ENCODE peak calls at places on chromosomes 11 and 22, in eight cellular contexts. One of them, this sample, is unnamed.

GRCh38 chr11:82754410-82754809 is 20.7 kb upstream of the FAM181B start:
- DNase-seq in AG09309: no peak
- DNase-seq in stimulated activated CD8-positive, alpha-beta memory T cell treated with anti-CD3 and anti-CD28 coated beads, Interleukin-12 subunit alpha, Interleukin-12 subunit beta, amount 100 ng/mL, for 4 hours: no peak
- DNase-seq in RPMI8226: no peak
- DNase-seq in mesothelial cell of epicardium: no peak
- DNase-seq in effector memory CD8-positive, alpha-beta T cell: no peak
- DNase-seq in A549: no peak
- DNase-seq in stimulated activated CD4-positive, alpha-beta T cell treated with anti-CD3 and anti-CD28 coated beads, Interleukin-4, amount 100 ng/mL, for 48 hours: no peak
- DNase-seq in this sample: no peak

GRCh38 chr11:93020248-93021088 is 51.0 kb downstream of the MTNR1B start:
- DNase-seq in AG09309: no peak
- DNase-seq in stimulated activated CD8-positive, alpha-beta memory T cell treated with anti-CD3 and anti-CD28 coated beads, Interleukin-12 subunit alpha, Interleukin-12 subunit beta, amount 100 ng/mL, for 4 hours: no peak
- DNase-seq in RPMI8226: no peak
- DNase-seq in mesothelial cell of epicardium: no peak
- DNase-seq in effector memory CD8-positive, alpha-beta T cell: no peak
- DNase-seq in A549: peak; percentile 18
- DNase-seq in stimulated activated CD4-positive, alpha-beta T cell treated with anti-CD3 and anti-CD28 coated beads, Interleukin-4, amount 100 ng/mL, for 48 hours: no peak
- DNase-seq in this sample: no peak

GRCh38 chr22:40107756-40108437 is 69.8 kb upstream of the TNRC6B start:
- DNase-seq in AG09309: peak; percentile 16
- DNase-seq in stimulated activated CD8-positive, alpha-beta memory T cell treated with anti-CD3 and anti-CD28 coated beads, Interleukin-12 subunit alpha, Interleukin-12 subunit beta, amount 100 ng/mL, for 4 hours: no peak
- DNase-seq in RPMI8226: peak; percentile 20
- DNase-seq in mesothelial cell of epicardium: no peak
- DNase-seq in effector memory CD8-positive, alpha-beta T cell: no peak
- DNase-seq in A549: no peak
- DNase-seq in stimulated activated CD4-positive, alpha-beta T cell treated with anti-CD3 and anti-CD28 coated beads, Interleukin-4, amount 100 ng/mL, for 48 hours: no peak
- DNase-seq in this sample: no peak

GRCh38 chr22:42522546-42522945 is 3.0 kb upstream of the RRP7A start:
- DNase-seq in AG09309: no peak
- DNase-seq in stimulated activated CD8-positive, alpha-beta memory T cell treated with anti-CD3 and anti-CD28 coated beads, Interleukin-12 subunit alpha, Interleukin-12 subunit beta, amount 100 ng/mL, for 4 hours: no peak
- DNase-seq in RPMI8226: no peak
- DNase-seq in mesothelial cell of epicardium: no peak
- DNase-seq in effector memory CD8-positive, alpha-beta T cell: no peak
- DNase-seq in A549: no peak
- DNase-seq in stimulated activated CD4-positive, alpha-beta T cell treated with anti-CD3 and anti-CD28 coated beads, Interleukin-4, amount 100 ng/mL, for 48 hours: no peak
- DNase-seq in this sample: no peak

GRCh38 chr11:76510060-76511047 is 65.5 kb downstream of the EMSY start:
- DNase-seq in AG09309: peak; percentile 16
- DNase-seq in stimulated activated CD8-positive, alpha-beta memory T cell treated with anti-CD3 and anti-CD28 coated beads, Interleukin-12 subunit alpha, Interleukin-12 subunit beta, amount 100 ng/mL, for 4 hours: no peak
- DNase-seq in RPMI8226: no peak
- DNase-seq in mesothelial cell of epicardium: no peak
- DNase-seq in effector memory CD8-positive, alpha-beta T cell: no peak
- DNase-seq in A549: peak; percentile 10
- DNase-seq in stimulated activated CD4-positive, alpha-beta T cell treated with anti-CD3 and anti-CD28 coated beads, Interleukin-4, amount 100 ng/mL, for 48 hours: no peak
- DNase-seq in this sample: no peak

GRCh38 chr11:44029507-44029845 is 18.3 kb upstream of the ACCSL start:
- DNase-seq in AG09309: no peak
- DNase-seq in stimulated activated CD8-positive, alpha-beta memory T cell treated with anti-CD3 and anti-CD28 coated beads, Interleukin-12 subunit alpha, Interleukin-12 subunit beta, amount 100 ng/mL, for 4 hours: no peak
- DNase-seq in RPMI8226: no peak
- DNase-seq in mesothelial cell of epicardium: peak; percentile 17
- DNase-seq in effector memory CD8-positive, alpha-beta T cell: no peak
- DNase-seq in A549: no peak
- DNase-seq in stimulated activated CD4-positive, alpha-beta T cell treated with anti-CD3 and anti-CD28 coated beads, Interleukin-4, amount 100 ng/mL, for 48 hours: no peak
- DNase-seq in this sample: no peak

GRCh38 chr11:64321533-64321932 is 3.6 kb downstream of the PRDX5 start:
- DNase-seq in AG09309: no peak
- DNase-seq in stimulated activated CD8-positive, alpha-beta memory T cell treated with anti-CD3 and anti-CD28 coated beads, Interleukin-12 subunit alpha, Interleukin-12 subunit beta, amount 100 ng/mL, for 4 hours: no peak
- DNase-seq in RPMI8226: peak; percentile 42
- DNase-seq in mesothelial cell of epicardium: no peak
- DNase-seq in effector memory CD8-positive, alpha-beta T cell: no peak
- DNase-seq in A549: no peak
- DNase-seq in stimulated activated CD4-positive, alpha-beta T cell treated with anti-CD3 and anti-CD28 coated beads, Interleukin-4, amount 100 ng/mL, for 48 hours: no peak
- DNase-seq in this sample: no peak

GRCh38 chr11:14396289-14396688 is 37.3 kb upstream of the RRAS2 start:
- DNase-seq in AG09309: no peak
- DNase-seq in stimulated activated CD8-positive, alpha-beta memory T cell treated with anti-CD3 and anti-CD28 coated beads, Interleukin-12 subunit alpha, Interleukin-12 subunit beta, amount 100 ng/mL, for 4 hours: no peak
- DNase-seq in RPMI8226: no peak
- DNase-seq in mesothelial cell of epicardium: no peak
- DNase-seq in effector memory CD8-positive, alpha-beta T cell: no peak
- DNase-seq in A549: no peak
- DNase-seq in stimulated activated CD4-positive, alpha-beta T cell treated with anti-CD3 and anti-CD28 coated beads, Interleukin-4, amount 100 ng/mL, for 48 hours: no peak
- DNase-seq in this sample: no peak

GRCh38 chr11:76609736-76610370 is 60.7 kb downstream of the LRRC32 start:
- DNase-seq in AG09309: no peak
- DNase-seq in stimulated activated CD8-positive, alpha-beta memory T cell treated with anti-CD3 and anti-CD28 coated beads, Interleukin-12 subunit alpha, Interleukin-12 subunit beta, amount 100 ng/mL, for 4 hours: no peak
- DNase-seq in RPMI8226: no peak
- DNase-seq in mesothelial cell of epicardium: no peak
- DNase-seq in effector memory CD8-positive, alpha-beta T cell: no peak
- DNase-seq in A549: no peak
- DNase-seq in stimulated activated CD4-positive, alpha-beta T cell treated with anti-CD3 and anti-CD28 coated beads, Interleukin-4, amount 100 ng/mL, for 48 hours: no peak
- DNase-seq in this sample: no peak

GRCh38 chr11:132205006-132205405 is 834.6 kb downstream of the NTM start:
- DNase-seq in AG09309: no peak
- DNase-seq in stimulated activated CD8-positive, alpha-beta memory T cell treated with anti-CD3 and anti-CD28 coated beads, Interleukin-12 subunit alpha, Interleukin-12 subunit beta, amount 100 ng/mL, for 4 hours: no peak
- DNase-seq in RPMI8226: no peak
- DNase-seq in mesothelial cell of epicardium: no peak
- DNase-seq in effector memory CD8-positive, alpha-beta T cell: no peak
- DNase-seq in A549: no peak
- DNase-seq in stimulated activated CD4-positive, alpha-beta T cell treated with anti-CD3 and anti-CD28 coated beads, Interleukin-4, amount 100 ng/mL, for 48 hours: no peak
- DNase-seq in this sample: no peak

GRCh38 chr11:116176484-116177005 is 596.2 kb downstream of the BUD13 start:
- DNase-seq in AG09309: no peak
- DNase-seq in stimulated activated CD8-positive, alpha-beta memory T cell treated with anti-CD3 and anti-CD28 coated beads, Interleukin-12 subunit alpha, Interleukin-12 subunit beta, amount 100 ng/mL, for 4 hours: no peak
- DNase-seq in RPMI8226: peak; percentile 8
- DNase-seq in mesothelial cell of epicardium: no peak
- DNase-seq in effector memory CD8-positive, alpha-beta T cell: no peak
- DNase-seq in A549: no peak
- DNase-seq in stimulated activated CD4-positive, alpha-beta T cell treated with anti-CD3 and anti-CD28 coated beads, Interleukin-4, amount 100 ng/mL, for 48 hours: no peak
- DNase-seq in this sample: no peak

GRCh38 chr11:67302571-67303131 is 679 bp upstream of the SSH3 start:
- DNase-seq in AG09309: no peak
- DNase-seq in stimulated activated CD8-positive, alpha-beta memory T cell treated with anti-CD3 and anti-CD28 coated beads, Interleukin-12 subunit alpha, Interleukin-12 subunit beta, amount 100 ng/mL, for 4 hours: no peak
- DNase-seq in RPMI8226: no peak
- DNase-seq in mesothelial cell of epicardium: peak; percentile 53
- DNase-seq in effector memory CD8-positive, alpha-beta T cell: no peak
- DNase-seq in A549: peak; percentile 62
- DNase-seq in stimulated activated CD4-positive, alpha-beta T cell treated with anti-CD3 and anti-CD28 coated beads, Interleukin-4, amount 100 ng/mL, for 48 hours: no peak
- DNase-seq in this sample: no peak

GRCh38 chr11:110715541-110715940 is 3.3 kb upstream of the ARHGAP20 start:
- DNase-seq in AG09309: peak; percentile 35
- DNase-seq in stimulated activated CD8-positive, alpha-beta memory T cell treated with anti-CD3 and anti-CD28 coated beads, Interleukin-12 subunit alpha, Interleukin-12 subunit beta, amount 100 ng/mL, for 4 hours: no peak
- DNase-seq in RPMI8226: no peak
- DNase-seq in mesothelial cell of epicardium: no peak
- DNase-seq in effector memory CD8-positive, alpha-beta T cell: no peak
- DNase-seq in A549: no peak
- DNase-seq in stimulated activated CD4-positive, alpha-beta T cell treated with anti-CD3 and anti-CD28 coated beads, Interleukin-4, amount 100 ng/mL, for 48 hours: no peak
- DNase-seq in this sample: no peak

GRCh38 chr11:27215471-27216267 is 147.3 kb downstream of the CCDC34 start:
- DNase-seq in AG09309: no peak
- DNase-seq in stimulated activated CD8-positive, alpha-beta memory T cell treated with anti-CD3 and anti-CD28 coated beads, Interleukin-12 subunit alpha, Interleukin-12 subunit beta, amount 100 ng/mL, for 4 hours: no peak
- DNase-seq in RPMI8226: no peak
- DNase-seq in mesothelial cell of epicardium: no peak
- DNase-seq in effector memory CD8-positive, alpha-beta T cell: no peak
- DNase-seq in A549: no peak
- DNase-seq in stimulated activated CD4-positive, alpha-beta T cell treated with anti-CD3 and anti-CD28 coated beads, Interleukin-4, amount 100 ng/mL, for 48 hours: no peak
- DNase-seq in this sample: no peak

GRCh38 chr11:116885951-116886629 is 48.7 kb upstream of the APOA1 start:
- DNase-seq in AG09309: no peak
- DNase-seq in stimulated activated CD8-positive, alpha-beta memory T cell treated with anti-CD3 and anti-CD28 coated beads, Interleukin-12 subunit alpha, Interleukin-12 subunit beta, amount 100 ng/mL, for 4 hours: no peak
- DNase-seq in RPMI8226: no peak
- DNase-seq in mesothelial cell of epicardium: no peak
- DNase-seq in effector memory CD8-positive, alpha-beta T cell: no peak
- DNase-seq in A549: no peak
- DNase-seq in stimulated activated CD4-positive, alpha-beta T cell treated with anti-CD3 and anti-CD28 coated beads, Interleukin-4, amount 100 ng/mL, for 48 hours: no peak
- DNase-seq in this sample: no peak

GRCh38 chr22:30890689-30891442 is 77.7 kb downstream of the MORC2 start:
- DNase-seq in AG09309: no peak
- DNase-seq in stimulated activated CD8-positive, alpha-beta memory T cell treated with anti-CD3 and anti-CD28 coated beads, Interleukin-12 subunit alpha, Interleukin-12 subunit beta, amount 100 ng/mL, for 4 hours: no peak
- DNase-seq in RPMI8226: peak; percentile 57
- DNase-seq in mesothelial cell of epicardium: peak; percentile 46
- DNase-seq in effector memory CD8-positive, alpha-beta T cell: no peak
- DNase-seq in A549: peak; percentile 36
- DNase-seq in stimulated activated CD4-positive, alpha-beta T cell treated with anti-CD3 and anti-CD28 coated beads, Interleukin-4, amount 100 ng/mL, for 48 hours: peak; percentile 25
- DNase-seq in this sample: no peak

GRCh38 chr11:113296447-113297205 is 17.8 kb upstream of the TTC12 start:
- DNase-seq in AG09309: no peak
- DNase-seq in stimulated activated CD8-positive, alpha-beta memory T cell treated with anti-CD3 and anti-CD28 coated beads, Interleukin-12 subunit alpha, Interleukin-12 subunit beta, amount 100 ng/mL, for 4 hours: no peak
- DNase-seq in RPMI8226: peak; percentile 63
- DNase-seq in mesothelial cell of epicardium: no peak
- DNase-seq in effector memory CD8-positive, alpha-beta T cell: no peak
- DNase-seq in A549: no peak
- DNase-seq in stimulated activated CD4-positive, alpha-beta T cell treated with anti-CD3 and anti-CD28 coated beads, Interleukin-4, amount 100 ng/mL, for 48 hours: no peak
- DNase-seq in this sample: no peak

GRCh38 chr11:11965192-11965591 is 43.2 kb downstream of the DKK3 start:
- DNase-seq in AG09309: no peak
- DNase-seq in stimulated activated CD8-positive, alpha-beta memory T cell treated with anti-CD3 and anti-CD28 coated beads, Interleukin-12 subunit alpha, Interleukin-12 subunit beta, amount 100 ng/mL, for 4 hours: no peak
- DNase-seq in RPMI8226: no peak
- DNase-seq in mesothelial cell of epicardium: no peak
- DNase-seq in effector memory CD8-positive, alpha-beta T cell: no peak
- DNase-seq in A549: no peak
- DNase-seq in stimulated activated CD4-positive, alpha-beta T cell treated with anti-CD3 and anti-CD28 coated beads, Interleukin-4, amount 100 ng/mL, for 48 hours: no peak
- DNase-seq in this sample: no peak

GRCh38 chr22:25395915-25396314 is 168.6 kb upstream of the GRK3 start:
- DNase-seq in AG09309: no peak
- DNase-seq in stimulated activated CD8-positive, alpha-beta memory T cell treated with anti-CD3 and anti-CD28 coated beads, Interleukin-12 subunit alpha, Interleukin-12 subunit beta, amount 100 ng/mL, for 4 hours: no peak
- DNase-seq in RPMI8226: peak; percentile 36
- DNase-seq in mesothelial cell of epicardium: no peak
- DNase-seq in effector memory CD8-positive, alpha-beta T cell: no peak
- DNase-seq in A549: no peak
- DNase-seq in stimulated activated CD4-positive, alpha-beta T cell treated with anti-CD3 and anti-CD28 coated beads, Interleukin-4, amount 100 ng/mL, for 48 hours: no peak
- DNase-seq in this sample: no peak

GRCh38 chr11:117817213-117818035 is 7.1 kb downstream of the FXYD2 start:
- DNase-seq in AG09309: peak; percentile 23
- DNase-seq in stimulated activated CD8-positive, alpha-beta memory T cell treated with anti-CD3 and anti-CD28 coated beads, Interleukin-12 subunit alpha, Interleukin-12 subunit beta, amount 100 ng/mL, for 4 hours: peak; percentile 76
- DNase-seq in RPMI8226: peak; percentile 79
- DNase-seq in mesothelial cell of epicardium: peak; percentile 96
- DNase-seq in effector memory CD8-positive, alpha-beta T cell: peak; percentile 84
- DNase-seq in A549: peak; percentile 70
- DNase-seq in stimulated activated CD4-positive, alpha-beta T cell treated with anti-CD3 and anti-CD28 coated beads, Interleukin-4, amount 100 ng/mL, for 48 hours: peak; percentile 93
- DNase-seq in this sample: no peak

GRCh38 chr11:9385288-9385902 is 943 bp downstream of the IPO7 start:
- DNase-seq in AG09309: no peak
- DNase-seq in stimulated activated CD8-positive, alpha-beta memory T cell treated with anti-CD3 and anti-CD28 coated beads, Interleukin-12 subunit alpha, Interleukin-12 subunit beta, amount 100 ng/mL, for 4 hours: no peak
- DNase-seq in RPMI8226: peak; percentile 33
- DNase-seq in mesothelial cell of epicardium: no peak
- DNase-seq in effector memory CD8-positive, alpha-beta T cell: no peak
- DNase-seq in A549: peak; percentile 56
- DNase-seq in stimulated activated CD4-positive, alpha-beta T cell treated with anti-CD3 and anti-CD28 coated beads, Interleukin-4, amount 100 ng/mL, for 48 hours: peak; percentile 10
- DNase-seq in this sample: no peak

GRCh38 chr22:44337658-44338004 is 24.9 kb upstream of the SHISAL1 start:
- DNase-seq in AG09309: no peak
- DNase-seq in stimulated activated CD8-positive, alpha-beta memory T cell treated with anti-CD3 and anti-CD28 coated beads, Interleukin-12 subunit alpha, Interleukin-12 subunit beta, amount 100 ng/mL, for 4 hours: no peak
- DNase-seq in RPMI8226: peak; percentile 55
- DNase-seq in mesothelial cell of epicardium: peak; percentile 62
- DNase-seq in effector memory CD8-positive, alpha-beta T cell: no peak
- DNase-seq in A549: peak; percentile 33
- DNase-seq in stimulated activated CD4-positive, alpha-beta T cell treated with anti-CD3 and anti-CD28 coated beads, Interleukin-4, amount 100 ng/mL, for 48 hours: no peak
- DNase-seq in this sample: no peak

GRCh38 chr11:93904711-93905110 is 54.3 kb upstream of the VSTM5 start:
- DNase-seq in AG09309: no peak
- DNase-seq in stimulated activated CD8-positive, alpha-beta memory T cell treated with anti-CD3 and anti-CD28 coated beads, Interleukin-12 subunit alpha, Interleukin-12 subunit beta, amount 100 ng/mL, for 4 hours: no peak
- DNase-seq in RPMI8226: no peak
- DNase-seq in mesothelial cell of epicardium: no peak
- DNase-seq in effector memory CD8-positive, alpha-beta T cell: no peak
- DNase-seq in A549: no peak
- DNase-seq in stimulated activated CD4-positive, alpha-beta T cell treated with anti-CD3 and anti-CD28 coated beads, Interleukin-4, amount 100 ng/mL, for 48 hours: no peak
- DNase-seq in this sample: no peak

GRCh38 chr11:134468796-134469195 is 56.8 kb upstream of the B3GAT1 start:
- DNase-seq in AG09309: no peak
- DNase-seq in stimulated activated CD8-positive, alpha-beta memory T cell treated with anti-CD3 and anti-CD28 coated beads, Interleukin-12 subunit alpha, Interleukin-12 subunit beta, amount 100 ng/mL, for 4 hours: no peak
- DNase-seq in RPMI8226: peak; percentile 68
- DNase-seq in mesothelial cell of epicardium: no peak
- DNase-seq in effector memory CD8-positive, alpha-beta T cell: no peak
- DNase-seq in A549: no peak
- DNase-seq in stimulated activated CD4-positive, alpha-beta T cell treated with anti-CD3 and anti-CD28 coated beads, Interleukin-4, amount 100 ng/mL, for 48 hours: no peak
- DNase-seq in this sample: no peak

GRCh38 chr22:47188337-47189055 is 426.0 kb downstream of the TBC1D22A start:
- DNase-seq in AG09309: no peak
- DNase-seq in stimulated activated CD8-positive, alpha-beta memory T cell treated with anti-CD3 and anti-CD28 coated beads, Interleukin-12 subunit alpha, Interleukin-12 subunit beta, amount 100 ng/mL, for 4 hours: no peak
- DNase-seq in RPMI8226: no peak
- DNase-seq in mesothelial cell of epicardium: no peak
- DNase-seq in effector memory CD8-positive, alpha-beta T cell: no peak
- DNase-seq in A549: no peak
- DNase-seq in stimulated activated CD4-positive, alpha-beta T cell treated with anti-CD3 and anti-CD28 coated beads, Interleukin-4, amount 100 ng/mL, for 48 hours: no peak
- DNase-seq in this sample: no peak

GRCh38 chr22:36761553-36762240 is 14.2 kb downstream of the IFT27 start:
- DNase-seq in AG09309: no peak
- DNase-seq in stimulated activated CD8-positive, alpha-beta memory T cell treated with anti-CD3 and anti-CD28 coated beads, Interleukin-12 subunit alpha, Interleukin-12 subunit beta, amount 100 ng/mL, for 4 hours: no peak
- DNase-seq in RPMI8226: no peak
- DNase-seq in mesothelial cell of epicardium: no peak
- DNase-seq in effector memory CD8-positive, alpha-beta T cell: no peak
- DNase-seq in A549: no peak
- DNase-seq in stimulated activated CD4-positive, alpha-beta T cell treated with anti-CD3 and anti-CD28 coated beads, Interleukin-4, amount 100 ng/mL, for 48 hours: no peak
- DNase-seq in this sample: no peak

GRCh38 chr22:24937114-24937513 is 9.4 kb downstream of the LHFPL7 start:
- DNase-seq in AG09309: no peak
- DNase-seq in stimulated activated CD8-positive, alpha-beta memory T cell treated with anti-CD3 and anti-CD28 coated beads, Interleukin-12 subunit alpha, Interleukin-12 subunit beta, amount 100 ng/mL, for 4 hours: no peak
- DNase-seq in RPMI8226: peak; percentile 60
- DNase-seq in mesothelial cell of epicardium: no peak
- DNase-seq in effector memory CD8-positive, alpha-beta T cell: no peak
- DNase-seq in A549: peak; percentile 45
- DNase-seq in stimulated activated CD4-positive, alpha-beta T cell treated with anti-CD3 and anti-CD28 coated beads, Interleukin-4, amount 100 ng/mL, for 48 hours: no peak
- DNase-seq in this sample: no peak

GRCh38 chr11:64885367-64886286 is 7.2 kb upstream of the EHD1 start:
- DNase-seq in AG09309: no peak
- DNase-seq in stimulated activated CD8-positive, alpha-beta memory T cell treated with anti-CD3 and anti-CD28 coated beads, Interleukin-12 subunit alpha, Interleukin-12 subunit beta, amount 100 ng/mL, for 4 hours: no peak
- DNase-seq in RPMI8226: no peak
- DNase-seq in mesothelial cell of epicardium: no peak
- DNase-seq in effector memory CD8-positive, alpha-beta T cell: no peak
- DNase-seq in A549: peak; percentile 68
- DNase-seq in stimulated activated CD4-positive, alpha-beta T cell treated with anti-CD3 and anti-CD28 coated beads, Interleukin-4, amount 100 ng/mL, for 48 hours: no peak
- DNase-seq in this sample: no peak

GRCh38 chr11:73367482-73368024 is 8.6 kb upstream of the RELT start:
- DNase-seq in AG09309: no peak
- DNase-seq in stimulated activated CD8-positive, alpha-beta memory T cell treated with anti-CD3 and anti-CD28 coated beads, Interleukin-12 subunit alpha, Interleukin-12 subunit beta, amount 100 ng/mL, for 4 hours: no peak
- DNase-seq in RPMI8226: no peak
- DNase-seq in mesothelial cell of epicardium: no peak
- DNase-seq in effector memory CD8-positive, alpha-beta T cell: no peak
- DNase-seq in A549: no peak
- DNase-seq in stimulated activated CD4-positive, alpha-beta T cell treated with anti-CD3 and anti-CD28 coated beads, Interleukin-4, amount 100 ng/mL, for 48 hours: no peak
- DNase-seq in this sample: no peak

GRCh38 chr11:119101759-119102423 is at the start of gene DPAGT1:
- DNase-seq in AG09309: peak; percentile 82
- DNase-seq in stimulated activated CD8-positive, alpha-beta memory T cell treated with anti-CD3 and anti-CD28 coated beads, Interleukin-12 subunit alpha, Interleukin-12 subunit beta, amount 100 ng/mL, for 4 hours: peak; percentile 69
- DNase-seq in RPMI8226: peak; percentile 91
- DNase-seq in mesothelial cell of epicardium: peak; percentile 77
- DNase-seq in effector memory CD8-positive, alpha-beta T cell: peak; percentile 78
- DNase-seq in A549: peak; percentile 98
- DNase-seq in stimulated activated CD4-positive, alpha-beta T cell treated with anti-CD3 and anti-CD28 coated beads, Interleukin-4, amount 100 ng/mL, for 48 hours: peak; percentile 80
- DNase-seq in this sample: peak; percentile 75

GRCh38 chr11:110907629-110908028 is 195.4 kb upstream of the ARHGAP20 start:
- DNase-seq in AG09309: peak; percentile 83
- DNase-seq in stimulated activated CD8-positive, alpha-beta memory T cell treated with anti-CD3 and anti-CD28 coated beads, Interleukin-12 subunit alpha, Interleukin-12 subunit beta, amount 100 ng/mL, for 4 hours: no peak
- DNase-seq in RPMI8226: no peak
- DNase-seq in mesothelial cell of epicardium: no peak
- DNase-seq in effector memory CD8-positive, alpha-beta T cell: no peak
- DNase-seq in A549: peak; percentile 5
- DNase-seq in stimulated activated CD4-positive, alpha-beta T cell treated with anti-CD3 and anti-CD28 coated beads, Interleukin-4, amount 100 ng/mL, for 48 hours: no peak
- DNase-seq in this sample: no peak

GRCh38 chr11:67274768-67275605 is 8.7 kb downstream of the GRK2 start:
- DNase-seq in AG09309: no peak
- DNase-seq in stimulated activated CD8-positive, alpha-beta memory T cell treated with anti-CD3 and anti-CD28 coated beads, Interleukin-12 subunit alpha, Interleukin-12 subunit beta, amount 100 ng/mL, for 4 hours: no peak
- DNase-seq in RPMI8226: no peak
- DNase-seq in mesothelial cell of epicardium: no peak
- DNase-seq in effector memory CD8-positive, alpha-beta T cell: no peak
- DNase-seq in A549: no peak
- DNase-seq in stimulated activated CD4-positive, alpha-beta T cell treated with anti-CD3 and anti-CD28 coated beads, Interleukin-4, amount 100 ng/mL, for 48 hours: no peak
- DNase-seq in this sample: no peak

GRCh38 chr22:30398685-30399680 is 2.2 kb downstream of the SEC14L2 start:
- DNase-seq in AG09309: no peak
- DNase-seq in stimulated activated CD8-positive, alpha-beta memory T cell treated with anti-CD3 and anti-CD28 coated beads, Interleukin-12 subunit alpha, Interleukin-12 subunit beta, amount 100 ng/mL, for 4 hours: no peak
- DNase-seq in RPMI8226: no peak
- DNase-seq in mesothelial cell of epicardium: no peak
- DNase-seq in effector memory CD8-positive, alpha-beta T cell: no peak
- DNase-seq in A549: no peak
- DNase-seq in stimulated activated CD4-positive, alpha-beta T cell treated with anti-CD3 and anti-CD28 coated beads, Interleukin-4, amount 100 ng/mL, for 48 hours: no peak
- DNase-seq in this sample: no peak

GRCh38 chr22:19067696-19068348 is 54.4 kb downstream of the DGCR2 start:
- DNase-seq in AG09309: no peak
- DNase-seq in stimulated activated CD8-positive, alpha-beta memory T cell treated with anti-CD3 and anti-CD28 coated beads, Interleukin-12 subunit alpha, Interleukin-12 subunit beta, amount 100 ng/mL, for 4 hours: no peak
- DNase-seq in RPMI8226: no peak
- DNase-seq in mesothelial cell of epicardium: no peak
- DNase-seq in effector memory CD8-positive, alpha-beta T cell: no peak
- DNase-seq in A549: no peak
- DNase-seq in stimulated activated CD4-positive, alpha-beta T cell treated with anti-CD3 and anti-CD28 coated beads, Interleukin-4, amount 100 ng/mL, for 48 hours: no peak
- DNase-seq in this sample: no peak